ENCODE peak calls at places on chromosomes 13 and 19, in four cellular contexts. M is WTC11, H is K562, P is GM12878. L is an unnamed sample.

GRCh38 chr13:25375727-25376358 is 4.1 kb downstream of the ATP8A2 start:
- DNase-seq in H (peak), M (peak), P (no peak), L (peak)

GRCh38 chr13:97185751-97186150 is 36.4 kb upstream of the MBNL2 start:
- DNase-seq in M (no peak), H (no peak), P (no peak), L (no peak)

GRCh38 chr13:82636119-82636518 is 1246.2 kb downstream of the SLITRK1 start:
- DNase-seq in H (no peak), P (no peak), M (no peak), L (no peak)

GRCh38 chr19:17680235-17680722 is 7.9 kb downstream of the UNC13A start:
- DNase-seq in P (peak), H (peak), M (peak), L (no peak)

GRCh38 chr13:51793570-51794273 is 10.2 kb downstream of the DHRS12 start:
- DNase-seq in M (no peak), H (peak), P (peak), L (no peak)

GRCh38 chr19:16262618-16263017 is 62.0 kb upstream of the KLF2 start:
- DNase-seq in M (no peak), H (peak), P (no peak), L (peak)

GRCh38 chr19:35554076-35554475 is 8.7 kb downstream of the TMEM147 start:
- DNase-seq in M (no peak), P (no peak), H (no peak), L (no peak)

GRCh38 chr19:33684550-33685303 is 63.0 kb downstream of the CHST8 start:
- DNase-seq in M (no peak), P (no peak), H (no peak), L (no peak)

GRCh38 chr13:100304241-100304640 is 215.3 kb downstream of the PCCA start:
- DNase-seq in H (no peak), M (no peak), P (no peak), L (no peak)

GRCh38 chr13:79450110-79450509 is 30.8 kb upstream of the NDFIP2 start:
- DNase-seq in H (no peak), M (no peak), P (no peak), L (no peak)

GRCh38 chr19:1213391-1214286 is 8.1 kb downstream of the STK11 start:
- DNase-seq in H (no peak), P (peak), M (no peak), L (no peak)

GRCh38 chr13:32969516-32969941 is 46.7 kb upstream of the KL start:
- DNase-seq in M (no peak), P (peak), H (no peak), L (no peak)

GRCh38 chr19:4472174-4472974 is at the start of gene HDGFL2:
- DNase-seq in P (no peak), M (no peak), H (peak), L (no peak)

GRCh38 chr19:2793126-2793525 is 7.8 kb downstream of the THOP1 start:
- DNase-seq in M (no peak), H (no peak), P (no peak), L (no peak)

GRCh38 chr13:73096173-73097117 is 37.6 kb downstream of the KLF5 start:
- DNase-seq in H (peak), P (no peak), M (no peak), L (peak)

GRCh38 chr13:97002581-97002980 is 8.3 kb upstream of the OXGR1 start:
- DNase-seq in P (no peak), H (no peak), M (no peak), L (no peak)

GRCh38 chr13:99339230-99339721 is 32.1 kb upstream of the GPR183 start:
- DNase-seq in P (no peak), M (no peak), H (no peak), L (no peak)

GRCh38 chr13:113660066-113660465 is 2.1 kb upstream of the ATP4B start:
- DNase-seq in P (no peak), M (no peak), H (no peak), L (no peak)

GRCh38 chr19:53091855-53092254 is 11.4 kb downstream of the ZNF160 start:
- DNase-seq in M (no peak), P (no peak), H (no peak), L (no peak)

GRCh38 chr19:55283548-55284393 is at the start of gene BRSK1:
- DNase-seq in H (peak), M (peak), P (no peak), L (no peak)

GRCh38 chr19:51491586-51491985 is 10.0 kb downstream of the SIGLEC12 start:
- DNase-seq in H (no peak), P (no peak), M (no peak), L (no peak)

GRCh38 chr13:97241761-97242160 is 19.6 kb downstream of the MBNL2 start:
- DNase-seq in H (no peak), M (no peak), P (no peak), L (no peak)

DNA sequence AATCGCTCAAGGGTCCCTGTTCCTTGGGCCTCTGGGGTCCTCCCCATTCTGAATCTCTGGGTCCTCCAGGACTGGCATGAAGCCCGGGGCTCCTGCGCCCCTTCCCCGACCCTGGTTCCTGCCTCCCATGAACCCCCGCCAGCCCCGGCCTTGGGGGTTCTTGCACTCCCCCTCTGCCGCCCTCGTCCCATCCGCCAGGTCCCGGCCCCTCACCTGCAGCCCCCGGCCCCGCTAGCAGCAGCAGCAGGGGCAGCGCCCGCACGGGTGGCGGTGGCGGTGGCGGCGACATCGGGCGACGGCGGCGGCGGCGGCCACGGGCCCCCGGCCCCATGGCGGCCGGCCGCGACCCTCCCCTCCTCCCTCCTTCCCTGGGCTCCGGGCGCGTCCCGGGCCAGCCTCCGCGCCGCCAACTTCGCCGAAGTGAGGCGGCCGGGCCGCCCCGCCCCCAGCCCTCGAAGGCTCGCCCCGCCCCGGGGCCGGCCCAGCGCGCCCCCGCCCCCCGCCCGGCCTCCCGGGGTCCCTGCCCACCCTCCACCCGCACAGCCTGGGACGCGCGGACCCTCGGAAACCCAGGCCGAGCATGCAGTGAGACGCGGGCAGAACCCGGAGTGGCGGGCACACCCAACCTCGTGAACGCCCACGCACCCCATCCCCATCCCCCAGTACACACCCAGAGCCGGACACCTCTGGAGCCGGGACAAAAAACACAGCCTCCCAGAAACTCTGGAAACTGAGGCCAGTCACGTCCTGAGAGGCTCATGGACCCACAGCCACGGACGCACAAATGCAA is at the start of gene NOTCH3:
- DNase-seq in H (peak), M (peak), P (no peak), L (no peak)
- TF ChIP-seq CBFB in H (no peak), M (no peak), P (no peak), L (no peak)

GRCh38 chr19:37654525-37654832 is 786 bp downstream of the ZFP30 start:
- DNase-seq in H (no peak), M (no peak), P (no peak), L (no peak)

GRCh38 chr19:37655689-37656491 is 625 bp upstream of the ZFP30 start:
- DNase-seq in P (peak), M (peak), H (peak), L (peak)

GRCh38 chr19:37654833-37655688 is at the start of gene ZFP30:
- DNase-seq in P (peak), M (peak), H (peak), L (peak)

DNA sequence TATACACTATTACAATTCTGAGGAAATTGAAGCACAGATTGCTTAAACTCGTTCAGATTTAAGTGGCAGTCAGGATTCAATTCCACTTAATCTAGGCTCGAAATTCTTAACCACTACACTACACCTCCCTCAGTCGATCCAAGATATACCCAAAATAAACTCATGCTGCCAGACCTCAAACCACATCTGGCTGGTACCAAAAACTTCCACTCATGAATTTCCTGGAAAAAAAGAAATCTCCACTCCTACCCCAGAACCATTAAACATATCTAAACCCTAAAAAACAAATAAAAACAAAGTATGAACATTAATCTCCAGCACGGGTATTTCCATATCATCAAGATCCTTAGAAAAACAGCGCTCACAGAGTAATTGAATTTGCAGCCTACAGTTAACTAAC is 1.1 kb downstream of the ZFP30 start:
- DNase-seq in P (no peak), H (no peak), M (no peak), L (no peak)
- TF ChIP-seq CBFB in P (no peak), H (no peak), M (no peak), L (no peak)

DNA sequence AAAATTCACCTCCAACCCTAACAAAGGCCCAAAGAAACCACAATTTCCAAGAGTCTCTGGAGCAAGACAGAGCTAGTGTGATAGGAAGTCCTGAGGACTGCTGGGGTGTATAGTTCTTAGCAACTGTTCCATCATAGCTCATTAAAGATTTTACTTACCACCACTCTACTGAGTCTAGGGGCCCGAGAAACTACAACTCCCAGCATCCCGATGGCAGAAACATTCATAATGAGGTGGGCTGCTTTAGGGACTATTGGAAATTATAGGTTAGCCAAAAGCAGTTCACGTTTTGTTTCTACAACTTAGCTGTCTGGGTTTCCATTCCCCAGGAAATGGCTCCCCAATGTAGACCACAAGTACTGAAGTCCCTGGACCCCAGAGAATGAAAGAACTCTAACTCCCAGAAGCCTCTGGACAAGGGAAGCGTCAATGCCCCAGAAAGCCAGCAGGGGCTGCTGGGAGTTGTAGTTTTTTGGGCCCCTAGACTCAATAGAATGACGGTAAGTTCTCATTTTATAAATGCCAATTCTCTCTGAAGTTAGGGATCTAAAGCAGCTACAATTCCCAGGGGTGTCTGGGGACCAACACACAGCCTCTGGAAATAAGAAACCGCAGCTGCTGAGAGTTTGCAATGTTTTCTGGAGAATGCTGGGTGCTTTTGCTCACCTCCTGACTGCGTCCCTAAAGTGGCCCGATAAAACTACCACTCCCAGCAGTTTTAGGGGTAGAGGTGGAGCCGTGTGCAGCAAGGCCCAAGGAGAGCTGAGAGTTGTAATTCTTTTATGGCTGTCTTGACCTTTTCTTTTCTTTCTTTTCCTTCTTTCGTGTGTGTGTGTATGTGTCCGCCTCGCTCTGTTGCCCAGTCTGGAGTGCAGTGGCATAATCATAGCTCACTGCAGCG is 11.1 kb downstream of the FTL start:
- DNase-seq in H (peak), P (no peak), M (peak), L (no peak)
- TF ChIP-seq CBFB in H (no peak), P (no peak), M (no peak), L (no peak)

DNA sequence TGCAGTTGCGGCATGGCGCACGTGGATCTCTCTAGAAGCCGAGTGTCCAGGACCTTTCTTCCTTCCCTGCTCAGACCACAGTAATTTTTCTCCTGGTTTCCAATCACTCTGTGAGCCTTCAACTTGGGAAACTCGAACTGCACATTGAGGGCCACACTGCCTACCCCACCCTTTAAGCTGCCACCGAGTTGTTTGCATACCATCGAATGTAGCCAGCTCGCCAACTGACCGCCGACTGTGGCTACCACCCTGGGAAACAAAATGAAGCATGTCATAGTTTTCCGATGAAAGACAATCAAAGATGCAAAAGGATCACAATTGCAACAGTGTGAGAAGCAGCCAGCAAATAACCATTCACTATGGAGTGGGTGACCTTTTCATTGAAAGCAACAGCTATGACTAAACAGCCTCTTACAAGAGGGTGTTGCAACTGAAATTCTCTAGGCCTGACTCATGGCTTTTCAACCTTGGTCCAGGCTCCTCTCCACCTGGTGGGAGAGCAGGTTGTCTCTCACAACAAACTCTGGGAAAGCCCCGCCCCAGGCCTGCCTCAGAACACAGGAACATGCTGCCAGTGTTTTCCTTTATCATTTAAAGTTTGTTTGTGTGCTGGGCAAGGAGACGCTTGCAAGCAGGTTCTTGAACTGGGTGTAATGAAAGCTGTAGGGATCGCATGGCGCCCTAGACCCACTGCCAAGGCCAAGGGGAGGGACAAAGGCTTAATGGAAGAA is 141.7 kb upstream of the SERP2 start:
- DNase-seq in M (peak), H (no peak), P (no peak), L (peak)
- TF ChIP-seq CBFB in M (no peak), H (no peak), P (no peak), L (no peak)